ENCODE peak calls at places on chromosomes 5 and 9, in five cellular contexts. One of them, this sample, is unnamed.

GRCh38 chr5:68494771-68495170 is 279.2 kb downstream of the PIK3R1 start:
- DNase-seq in ACHN: no peak
- DNase-seq in cardiac muscle cell: no peak
- DNase-seq in NCI-H460: no peak
- DNase-seq in activated naive CD4-positive, alpha-beta T cell: no peak
- DNase-seq in this sample: no peak

GRCh38 chr9:131397100-131397790 is 3.4 kb downstream of the PRRC2B start:
- DNase-seq in NCI-H460: no peak
- DNase-seq in cardiac muscle cell: no peak
- DNase-seq in activated naive CD4-positive, alpha-beta T cell: no peak
- DNase-seq in ACHN: peak; percentile 25
- DNase-seq in this sample: no peak

GRCh38 chr5:136192526-136193395 is at the start of gene SMIM32:
- DNase-seq in NCI-H460: no peak
- DNase-seq in ACHN: no peak
- DNase-seq in activated naive CD4-positive, alpha-beta T cell: no peak
- DNase-seq in cardiac muscle cell: peak; percentile 16
- DNase-seq in this sample: no peak

GRCh38 chr9:105148328-105149006 is 96.0 kb upstream of the SLC44A1 start:
- DNase-seq in NCI-H460: no peak
- DNase-seq in cardiac muscle cell: no peak
- DNase-seq in ACHN: peak; percentile 22
- DNase-seq in activated naive CD4-positive, alpha-beta T cell: no peak
- DNase-seq in this sample: no peak

GRCh38 chr9:124500028-124500795 is 7.0 kb downstream of the NR5A1 start:
- DNase-seq in activated naive CD4-positive, alpha-beta T cell: no peak
- DNase-seq in NCI-H460: no peak
- DNase-seq in ACHN: no peak
- DNase-seq in cardiac muscle cell: no peak
- DNase-seq in this sample: no peak

GRCh38 chr9:137070906-137071275 is 534 bp upstream of the SAPCD2 start:
- DNase-seq in NCI-H460: no peak
- DNase-seq in activated naive CD4-positive, alpha-beta T cell: no peak
- DNase-seq in ACHN: no peak
- DNase-seq in cardiac muscle cell: no peak
- DNase-seq in this sample: peak; percentile 42

GRCh38 chr9:124251188-124251587 is 6.6 kb upstream of the NEK6 start:
- DNase-seq in NCI-H460: no peak
- DNase-seq in activated naive CD4-positive, alpha-beta T cell: no peak
- DNase-seq in ACHN: no peak
- DNase-seq in cardiac muscle cell: no peak
- DNase-seq in this sample: no peak

GRCh38 chr5:72325566-72326297 is 5.6 kb downstream of the PTCD2 start:
- DNase-seq in NCI-H460: no peak
- DNase-seq in ACHN: peak; percentile 15
- DNase-seq in cardiac muscle cell: peak; percentile 70
- DNase-seq in activated naive CD4-positive, alpha-beta T cell: no peak
- DNase-seq in this sample: no peak

GRCh38 chr9:132078369-132079356 is 1.0 kb downstream of the MED27 start:
- DNase-seq in cardiac muscle cell: peak; percentile 63
- DNase-seq in ACHN: no peak
- DNase-seq in activated naive CD4-positive, alpha-beta T cell: peak; percentile 5
- DNase-seq in NCI-H460: no peak
- DNase-seq in this sample: peak; percentile 36

GRCh38 chr5:28254846-28255245 is 1216.5 kb upstream of the CDH9 start:
- DNase-seq in cardiac muscle cell: no peak
- DNase-seq in ACHN: no peak
- DNase-seq in NCI-H460: no peak
- DNase-seq in activated naive CD4-positive, alpha-beta T cell: no peak
- DNase-seq in this sample: no peak

GRCh38 chr9:87557996-87558395 is 60.3 kb downstream of the DAPK1 start:
- DNase-seq in activated naive CD4-positive, alpha-beta T cell: no peak
- DNase-seq in cardiac muscle cell: peak; percentile 85
- DNase-seq in ACHN: no peak
- DNase-seq in NCI-H460: no peak
- DNase-seq in this sample: no peak

GRCh38 chr5:127080001-127080478 is 6.7 kb upstream of the C5orf63 start:
- DNase-seq in activated naive CD4-positive, alpha-beta T cell: no peak
- DNase-seq in NCI-H460: no peak
- DNase-seq in cardiac muscle cell: peak; percentile 25
- DNase-seq in ACHN: no peak
- DNase-seq in this sample: no peak

GRCh38 chr9:87674565-87675299 is 51.2 kb upstream of the CTSL start:
- DNase-seq in cardiac muscle cell: peak; percentile 25
- DNase-seq in ACHN: no peak
- DNase-seq in activated naive CD4-positive, alpha-beta T cell: no peak
- DNase-seq in NCI-H460: no peak
- DNase-seq in this sample: no peak

GRCh38 chr9:7216004-7216821 is 458.4 kb downstream of the KDM4C start:
- DNase-seq in cardiac muscle cell: peak; percentile 89
- DNase-seq in NCI-H460: no peak
- DNase-seq in ACHN: peak; percentile 21
- DNase-seq in activated naive CD4-positive, alpha-beta T cell: no peak
- DNase-seq in this sample: no peak

GRCh38 chr5:38673671-38674071 is 117.2 kb upstream of the LIFR start:
- DNase-seq in cardiac muscle cell: no peak
- DNase-seq in NCI-H460: no peak
- DNase-seq in ACHN: peak; percentile 19
- DNase-seq in activated naive CD4-positive, alpha-beta T cell: no peak
- DNase-seq in this sample: peak; percentile 12

GRCh38 chr9:111991179-111991578 is 94.6 kb downstream of the UGCG start:
- DNase-seq in activated naive CD4-positive, alpha-beta T cell: no peak
- DNase-seq in NCI-H460: no peak
- DNase-seq in ACHN: no peak
- DNase-seq in cardiac muscle cell: no peak
- DNase-seq in this sample: no peak

GRCh38 chr5:179119415-179120170 is 59.4 kb downstream of the ZNF354C start:
- DNase-seq in activated naive CD4-positive, alpha-beta T cell: no peak
- DNase-seq in NCI-H460: no peak
- DNase-seq in ACHN: no peak
- DNase-seq in cardiac muscle cell: no peak
- DNase-seq in this sample: no peak

GRCh38 chr5:103889500-103890209 is 327.1 kb upstream of the NUDT12 start:
- DNase-seq in NCI-H460: no peak
- DNase-seq in ACHN: no peak
- DNase-seq in cardiac muscle cell: no peak
- DNase-seq in activated naive CD4-positive, alpha-beta T cell: no peak
- DNase-seq in this sample: no peak

GRCh38 chr5:116626272-116626723 is 51.7 kb upstream of the SEMA6A start:
- DNase-seq in ACHN: peak; percentile 21
- DNase-seq in activated naive CD4-positive, alpha-beta T cell: no peak
- DNase-seq in cardiac muscle cell: peak; percentile 95
- DNase-seq in NCI-H460: peak; percentile 43
- DNase-seq in this sample: no peak

GRCh38 chr9:7266911-7267555 is 509.3 kb downstream of the KDM4C start:
- DNase-seq in activated naive CD4-positive, alpha-beta T cell: no peak
- DNase-seq in ACHN: no peak
- DNase-seq in cardiac muscle cell: no peak
- DNase-seq in NCI-H460: no peak
- DNase-seq in this sample: no peak

GRCh38 chr9:131068076-131068816 is 28.1 kb upstream of the AIF1L start:
- DNase-seq in cardiac muscle cell: no peak
- DNase-seq in ACHN: no peak
- DNase-seq in NCI-H460: no peak
- DNase-seq in activated naive CD4-positive, alpha-beta T cell: no peak
- DNase-seq in this sample: no peak

GRCh38 chr9:33011857-33012256 is 10.4 kb upstream of the APTX start:
- DNase-seq in activated naive CD4-positive, alpha-beta T cell: no peak
- DNase-seq in cardiac muscle cell: no peak
- DNase-seq in NCI-H460: no peak
- DNase-seq in ACHN: no peak
- DNase-seq in this sample: no peak

GRCh38 chr9:127970401-127971313 is 10.1 kb downstream of the EEIG1 start:
- DNase-seq in NCI-H460: no peak
- DNase-seq in ACHN: no peak
- DNase-seq in activated naive CD4-positive, alpha-beta T cell: peak; percentile 55
- DNase-seq in cardiac muscle cell: no peak
- DNase-seq in this sample: peak; percentile 91

GRCh38 chr9:89471390-89471789 is 26.5 kb downstream of the SEMA4D start:
- DNase-seq in activated naive CD4-positive, alpha-beta T cell: no peak
- DNase-seq in ACHN: no peak
- DNase-seq in cardiac muscle cell: no peak
- DNase-seq in NCI-H460: no peak
- DNase-seq in this sample: no peak

GRCh38 chr9:127179633-127180401 is 57.4 kb upstream of the ANGPTL2 start:
- DNase-seq in NCI-H460: no peak
- DNase-seq in activated naive CD4-positive, alpha-beta T cell: no peak
- DNase-seq in cardiac muscle cell: no peak
- DNase-seq in ACHN: no peak
- DNase-seq in this sample: no peak

GRCh38 chr5:14810282-14810681 is 61.3 kb downstream of the ANKH start:
- DNase-seq in activated naive CD4-positive, alpha-beta T cell: no peak
- DNase-seq in cardiac muscle cell: no peak
- DNase-seq in ACHN: no peak
- DNase-seq in NCI-H460: no peak
- DNase-seq in this sample: no peak

GRCh38 chr5:93886917-93887361 is 145.5 kb upstream of the POU5F2 start:
- DNase-seq in cardiac muscle cell: peak; percentile 8
- DNase-seq in NCI-H460: no peak
- DNase-seq in ACHN: peak; percentile 13
- DNase-seq in activated naive CD4-positive, alpha-beta T cell: no peak
- DNase-seq in this sample: no peak

GRCh38 chr5:120759586-120759985 is 295.5 kb downstream of the PRR16 start:
- DNase-seq in cardiac muscle cell: no peak
- DNase-seq in NCI-H460: no peak
- DNase-seq in ACHN: no peak
- DNase-seq in activated naive CD4-positive, alpha-beta T cell: no peak
- DNase-seq in this sample: no peak

GRCh38 chr5:154985126-154985525 is 28.4 kb upstream of the KIF4B start:
- DNase-seq in NCI-H460: no peak
- DNase-seq in cardiac muscle cell: no peak
- DNase-seq in ACHN: no peak
- DNase-seq in activated naive CD4-positive, alpha-beta T cell: no peak
- DNase-seq in this sample: no peak

GRCh38 chr9:33719581-33720374 is 75.6 kb upstream of the PRSS3 start:
- DNase-seq in activated naive CD4-positive, alpha-beta T cell: peak; percentile 33
- DNase-seq in cardiac muscle cell: peak; percentile 19
- DNase-seq in ACHN: peak; percentile 24
- DNase-seq in NCI-H460: peak; percentile 6
- DNase-seq in this sample: peak; percentile 40

GRCh38 chr5:122183098-122183794 is 53.9 kb downstream of the ZNF474 start:
- DNase-seq in cardiac muscle cell: peak; percentile 87
- DNase-seq in activated naive CD4-positive, alpha-beta T cell: no peak
- DNase-seq in ACHN: peak; percentile 51
- DNase-seq in NCI-H460: no peak
- DNase-seq in this sample: no peak